ENCODE peak calls at places on chromosomes 12 and 14, in four cellular contexts. B is activated T-cell treated with anti-CD3 and anti-CD28 coated beads, Interleukin-2, amount 50 U/mL, for 4 hours; V is EL; L is astrocyte of the hippocampus. Q is an unnamed sample.

GRCh38 chr14:33062476-33062875 is 123.8 kb downstream of the NPAS3 start:
- DNase-seq in B (no peak), L (peak), V (no peak), Q (no peak)

GRCh38 chr14:68397827-68398226 is 395.0 kb downstream of the ZFP36L1 start:
- DNase-seq in L (no peak), V (peak), B (no peak), Q (no peak)

GRCh38 chr12:123580772-123581171 is 3.6 kb upstream of the TMED2 start:
- DNase-seq in L (no peak), V (peak), B (no peak), Q (peak)

GRCh38 chr12:18706798-18707197 is 31.0 kb downstream of the PLCZ1 start:
- DNase-seq in L (no peak), B (no peak), V (peak), Q (no peak)

GRCh38 chr12:27525373-27525772 is 1.4 kb downstream of the PPFIBP1 start:
- DNase-seq in B (no peak), V (peak), L (peak), Q (peak)

GRCh38 chr14:67079836-67080235 is 109.4 kb upstream of the GARIN2 start:
- DNase-seq in L (no peak), B (no peak), V (no peak), Q (no peak)

GRCh38 chr12:6201199-6201608 is 1.0 kb downstream of the CD9 start:
- DNase-seq in B (no peak), L (peak), V (no peak), Q (no peak)

GRCh38 chr12:100959481-100959880 is 164.9 kb downstream of the ANO4 start:
- DNase-seq in L (peak), B (no peak), V (peak), Q (peak)